ENCODE peak calls at places on chromosomes 13 and 19, in five cellular contexts. One of them, this sample, is unnamed.

GRCh38 chr13:106683179-106683578 is 115.2 kb upstream of the ARGLU1 start:
- DNase-seq in HCT116: no peak
- DNase-seq in AG09309: no peak
- DNase-seq in stimulated activated CD8-positive, alpha-beta memory T cell treated with anti-CD3 and anti-CD28 coated beads, Interleukin-7, amount 100 ng/mL, for 1 hour: no peak
- DNase-seq in T1000: no peak
- DNase-seq in this sample: no peak

GRCh38 chr13:35771898-35772297 is 295.4 kb upstream of the MAB21L1 start:
- DNase-seq in HCT116: no peak
- DNase-seq in AG09309: peak; percentile 35
- DNase-seq in stimulated activated CD8-positive, alpha-beta memory T cell treated with anti-CD3 and anti-CD28 coated beads, Interleukin-7, amount 100 ng/mL, for 1 hour: no peak
- DNase-seq in T1000: no peak
- DNase-seq in this sample: no peak

GRCh38 chr19:34480971-34481821 is at the start of gene WTIP:
- DNase-seq in HCT116: peak; percentile 18
- DNase-seq in stimulated activated CD8-positive, alpha-beta memory T cell treated with anti-CD3 and anti-CD28 coated beads, Interleukin-7, amount 100 ng/mL, for 1 hour: no peak
- DNase-seq in T1000: peak; percentile 75
- DNase-seq in AG09309: peak; percentile 66
- DNase-seq in this sample: no peak

GRCh38 chr19:32203161-32203560 is 142.2 kb upstream of the ZNF507 start:
- DNase-seq in HCT116: no peak
- DNase-seq in T1000: no peak
- DNase-seq in AG09309: no peak
- DNase-seq in stimulated activated CD8-positive, alpha-beta memory T cell treated with anti-CD3 and anti-CD28 coated beads, Interleukin-7, amount 100 ng/mL, for 1 hour: no peak
- DNase-seq in this sample: no peak

GRCh38 chr19:17450264-17451075 is 2.0 kb upstream of the TMEM221 start:
- DNase-seq in T1000: no peak
- DNase-seq in stimulated activated CD8-positive, alpha-beta memory T cell treated with anti-CD3 and anti-CD28 coated beads, Interleukin-7, amount 100 ng/mL, for 1 hour: no peak
- DNase-seq in HCT116: peak; percentile 88
- DNase-seq in AG09309: no peak
- DNase-seq in this sample: no peak

GRCh38 chr13:62631124-62631523 is 1215.5 kb upstream of the PCDH20 start:
- DNase-seq in stimulated activated CD8-positive, alpha-beta memory T cell treated with anti-CD3 and anti-CD28 coated beads, Interleukin-7, amount 100 ng/mL, for 1 hour: no peak
- DNase-seq in T1000: no peak
- DNase-seq in AG09309: no peak
- DNase-seq in HCT116: no peak
- DNase-seq in this sample: no peak

GRCh38 chr13:20399961-20400360 is 125.7 kb downstream of the CRYL1 start:
- DNase-seq in AG09309: no peak
- DNase-seq in stimulated activated CD8-positive, alpha-beta memory T cell treated with anti-CD3 and anti-CD28 coated beads, Interleukin-7, amount 100 ng/mL, for 1 hour: no peak
- DNase-seq in HCT116: no peak
- DNase-seq in T1000: no peak
- DNase-seq in this sample: no peak

GRCh38 chr19:13699786-13700185 is 64.5 kb upstream of the MRI1 start:
- DNase-seq in HCT116: no peak
- DNase-seq in T1000: no peak
- DNase-seq in AG09309: no peak
- DNase-seq in stimulated activated CD8-positive, alpha-beta memory T cell treated with anti-CD3 and anti-CD28 coated beads, Interleukin-7, amount 100 ng/mL, for 1 hour: no peak
- DNase-seq in this sample: no peak

GRCh38 chr13:45238945-45239795 is 38.3 kb upstream of the KCTD4 start:
- DNase-seq in AG09309: no peak
- DNase-seq in HCT116: no peak
- DNase-seq in T1000: no peak
- DNase-seq in stimulated activated CD8-positive, alpha-beta memory T cell treated with anti-CD3 and anti-CD28 coated beads, Interleukin-7, amount 100 ng/mL, for 1 hour: no peak
- DNase-seq in this sample: no peak

GRCh38 chr13:41655997-41656396 is 198.6 kb downstream of the RGCC start:
- DNase-seq in T1000: no peak
- DNase-seq in HCT116: no peak
- DNase-seq in stimulated activated CD8-positive, alpha-beta memory T cell treated with anti-CD3 and anti-CD28 coated beads, Interleukin-7, amount 100 ng/mL, for 1 hour: no peak
- DNase-seq in AG09309: no peak
- DNase-seq in this sample: no peak

GRCh38 chr19:42125536-42125935 is 6.7 kb downstream of the POU2F2 start:
- DNase-seq in T1000: no peak
- DNase-seq in HCT116: no peak
- DNase-seq in stimulated activated CD8-positive, alpha-beta memory T cell treated with anti-CD3 and anti-CD28 coated beads, Interleukin-7, amount 100 ng/mL, for 1 hour: no peak
- DNase-seq in AG09309: no peak
- DNase-seq in this sample: no peak

GRCh38 chr19:35349614-35350521 is 2.2 kb downstream of the FFAR1 start:
- DNase-seq in HCT116: no peak
- DNase-seq in stimulated activated CD8-positive, alpha-beta memory T cell treated with anti-CD3 and anti-CD28 coated beads, Interleukin-7, amount 100 ng/mL, for 1 hour: no peak
- DNase-seq in T1000: no peak
- DNase-seq in AG09309: no peak
- DNase-seq in this sample: no peak

GRCh38 chr13:64591981-64592380 is 2638.2 kb downstream of the PCDH9 start:
- DNase-seq in stimulated activated CD8-positive, alpha-beta memory T cell treated with anti-CD3 and anti-CD28 coated beads, Interleukin-7, amount 100 ng/mL, for 1 hour: no peak
- DNase-seq in T1000: no peak
- DNase-seq in AG09309: no peak
- DNase-seq in HCT116: no peak
- DNase-seq in this sample: no peak

GRCh38 chr13:100675660-100676129 is 1.1 kb upstream of the TMTC4 start:
- DNase-seq in AG09309: no peak
- DNase-seq in stimulated activated CD8-positive, alpha-beta memory T cell treated with anti-CD3 and anti-CD28 coated beads, Interleukin-7, amount 100 ng/mL, for 1 hour: no peak
- DNase-seq in HCT116: no peak
- DNase-seq in T1000: no peak
- DNase-seq in this sample: no peak

GRCh38 chr19:6750062-6750461 is 10.6 kb downstream of the TRIP10 start:
- DNase-seq in HCT116: no peak
- DNase-seq in T1000: no peak
- DNase-seq in AG09309: no peak
- DNase-seq in stimulated activated CD8-positive, alpha-beta memory T cell treated with anti-CD3 and anti-CD28 coated beads, Interleukin-7, amount 100 ng/mL, for 1 hour: no peak
- DNase-seq in this sample: no peak

GRCh38 chr13:50724438-50724837 is 119.1 kb downstream of the DLEU7 start:
- DNase-seq in HCT116: no peak
- DNase-seq in AG09309: no peak
- DNase-seq in T1000: no peak
- DNase-seq in stimulated activated CD8-positive, alpha-beta memory T cell treated with anti-CD3 and anti-CD28 coated beads, Interleukin-7, amount 100 ng/mL, for 1 hour: no peak
- DNase-seq in this sample: no peak

GRCh38 chr19:1171755-1172352 is 2.2 kb downstream of the SBNO2 start:
- DNase-seq in T1000: no peak
- DNase-seq in HCT116: no peak
- DNase-seq in AG09309: no peak
- DNase-seq in stimulated activated CD8-positive, alpha-beta memory T cell treated with anti-CD3 and anti-CD28 coated beads, Interleukin-7, amount 100 ng/mL, for 1 hour: no peak
- DNase-seq in this sample: no peak

This sample was measured in SIG-M5.